ENCODE peak calls at places on chromosomes 6 and 20, in five cellular contexts. K is K562, P is HepG2, Z is H1, V is GM12878. B is an unnamed sample.
A peak's percentile ranks its signal among the peaks of the same experiment; 100 is the strongest.

GRCh38 chr6:35078226-35078850 is 62.8 kb downstream of the TCP11 start:
- DNase-seq in V (no peak), Z (no peak), K (no peak), P (no peak), B (no peak)

GRCh38 chr6:159125977-159126376 is 43.2 kb upstream of the FNDC1 start:
- DNase-seq in V (no peak), K (no peak), Z (no peak), P (no peak), B (no peak)

GRCh38 chr20:37007898-37008649 is 56.6 kb upstream of the SAMHD1 start:
- DNase-seq in K (peak; percentile 6), Z (no peak), P (peak; percentile 40), V (no peak), B (peak; percentile 45)

GRCh38 chr6:119653329-119653728 is 303.8 kb upstream of the MAN1A1 start:
- DNase-seq in V (no peak), P (no peak), K (no peak), Z (no peak), B (no peak)

GRCh38 chr6:24766685-24767462 is 7.9 kb upstream of the GMNN start:
- DNase-seq in K (no peak), V (no peak), Z (no peak), P (no peak), B (peak; percentile 21)

GRCh38 chr6:40693767-40694166 is 106.6 kb upstream of the LRFN2 start:
- DNase-seq in V (no peak), K (no peak), P (no peak), Z (no peak), B (no peak)

GRCh38 chr6:14766595-14766994 is 479.3 kb upstream of the JARID2 start:
- DNase-seq in V (no peak), P (no peak), Z (no peak), K (no peak), B (no peak)

GRCh38 chr20:50188287-50188688 is 2.3 kb upstream of the CEBPB start:
- DNase-seq in K (no peak), Z (no peak), P (no peak), V (no peak), B (no peak)

GRCh38 chr20:40689100-40689942 is at the start of gene MAFB:
- DNase-seq in K (peak; percentile 37), Z (peak; percentile 65), V (no peak), P (peak; percentile 74), B (peak; percentile 44)

GRCh38 chr6:10687582-10687981 is 6.8 kb downstream of the C6orf52 start:
- DNase-seq in Z (no peak), V (no peak), P (no peak), K (no peak), B (no peak)

GRCh38 chr6:152669894-152670293 is 27.8 kb upstream of the MYCT1 start:
- DNase-seq in V (no peak), Z (no peak), P (peak; percentile 5), K (no peak), B (peak; percentile 3)

GRCh38 chr6:25041676-25042598 is 106.2 kb upstream of the RIPOR2 start:
- DNase-seq in K (no peak), V (no peak), P (no peak), Z (no peak), B (no peak)

GRCh38 chr6:125142614-125143013 is 11.0 kb upstream of the TPD52L1 start:
- DNase-seq in Z (no peak), K (no peak), V (no peak), P (no peak), B (no peak)

GRCh38 chr6:20605581-20605980 is 71.3 kb downstream of the CDKAL1 start:
- DNase-seq in K (no peak), Z (no peak), P (no peak), V (no peak), B (no peak)

GRCh38 chr6:128422871-128423270 is 97.5 kb downstream of the PTPRK start:
- DNase-seq in V (no peak), P (no peak), K (no peak), Z (no peak), B (no peak)

GRCh38 chr20:46649650-46649949 is 1.7 kb downstream of the SLC13A3 start:
- DNase-seq in K (no peak), P (no peak), V (no peak), Z (no peak), B (no peak)

GRCh38 chr20:8909596-8909995 is 159.3 kb upstream of the PLCB4 start:
- DNase-seq in K (no peak), V (no peak), P (no peak), Z (no peak), B (no peak)

GRCh38 chr20:8914421-8914820 is 154.5 kb upstream of the PLCB4 start:
- DNase-seq in K (no peak), P (no peak), Z (no peak), V (no peak), B (no peak)

GRCh38 chr20:8918145-8918544 is 150.7 kb upstream of the PLCB4 start:
- DNase-seq in K (no peak), V (no peak), P (no peak), Z (no peak), B (no peak)

GRCh38 chr20:8913452-8913851 is 155.4 kb upstream of the PLCB4 start:
- DNase-seq in P (no peak), V (no peak), Z (no peak), K (no peak), B (no peak)

DNA sequence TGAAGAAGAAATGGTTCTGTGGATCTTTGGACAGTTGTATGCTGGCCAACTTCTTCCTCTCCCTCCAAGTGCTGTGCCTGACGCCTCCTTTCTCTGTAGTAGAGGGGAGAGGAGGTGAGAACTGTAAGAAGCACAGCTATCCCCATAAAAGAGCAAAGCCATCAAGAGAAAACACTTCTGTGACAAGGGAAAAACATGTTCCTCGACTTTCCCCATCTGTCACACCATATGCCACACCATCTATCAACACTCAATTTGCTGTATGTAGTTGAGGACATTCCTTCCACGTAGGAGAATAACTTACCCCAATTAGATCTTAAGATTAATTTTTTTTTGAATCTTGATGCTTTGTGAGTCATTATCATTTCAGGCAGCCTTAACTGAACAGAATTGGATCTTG is 156.2 kb upstream of the PLCB4 start:
- DNase-seq in K (no peak), V (no peak), P (no peak), Z (no peak), B (no peak)
- TF ChIP-seq HDAC2 in K (no peak), V (no peak), P (no peak), Z (no peak), B (no peak)

GRCh38 chr20:59547596-59547995 is 56.7 kb upstream of the PHACTR3 start:
- DNase-seq in K (no peak), P (no peak), Z (no peak), V (no peak), B (no peak)
- TF ChIP-seq CEBPB in K (no peak), P (no peak), Z (no peak), V (no peak), B (no peak)

GRCh38 chr6:12348530-12349511 is 58.7 kb downstream of the EDN1 start:
- DNase-seq in Z (no peak), K (no peak), V (no peak), P (peak; percentile 98), B (peak; percentile 98)
- TF ChIP-seq HDAC2 in Z (no peak), K (no peak), V (no peak), P (peak; percentile 78), B (no peak)

GRCh38 chr6:108193120-108193519 is 27.3 kb downstream of the NR2E1 start:
- DNase-seq in V (no peak), P (no peak), K (no peak), Z (no peak), B (no peak)
- TF ChIP-seq CEBPB in V (no peak), P (no peak), K (no peak), Z (no peak), B (no peak)

DNA sequence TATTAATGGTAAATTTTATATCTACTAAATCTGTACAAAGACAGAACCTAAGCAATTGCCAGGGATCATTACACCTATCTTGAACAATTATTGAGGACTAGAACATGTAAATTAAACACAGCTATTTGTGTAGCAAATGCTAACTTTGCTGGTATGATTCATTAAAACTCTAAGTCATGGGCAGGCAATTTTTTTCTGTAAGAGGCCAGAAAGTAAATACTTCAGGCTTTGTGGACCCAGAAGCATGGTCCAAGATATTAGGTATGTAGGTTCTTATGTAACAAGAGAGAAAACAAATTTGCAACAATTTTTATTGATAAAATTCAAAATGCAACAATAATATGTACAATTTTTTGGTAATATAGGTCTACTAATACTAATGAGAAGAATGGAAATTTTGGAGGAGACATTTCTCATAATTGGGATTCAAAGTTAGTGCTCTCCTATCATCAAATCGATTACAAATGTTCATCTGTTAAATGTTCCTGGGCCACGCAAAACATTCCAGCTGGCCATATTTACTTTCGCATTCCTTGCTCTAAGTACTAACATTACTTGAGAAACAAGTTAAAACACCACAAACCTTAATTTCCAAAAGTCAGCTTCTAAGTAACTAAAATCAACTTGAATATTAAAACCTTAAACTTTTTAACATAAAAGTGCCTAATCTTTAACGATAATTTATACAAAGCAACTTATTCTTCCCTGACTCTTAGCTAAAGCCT is 4.3 kb downstream of the TMEM30A start:
- DNase-seq in K (no peak), Z (no peak), P (no peak), V (no peak), B (no peak)
- TF ChIP-seq HDAC2 in K (no peak), Z (no peak), P (no peak), V (no peak), B (no peak)

GRCh38 chr6:3618300-3619041 is 133.0 kb downstream of the PXDC1 start:
- DNase-seq in P (no peak), V (no peak), Z (no peak), K (no peak), B (no peak)
- TF ChIP-seq CEBPB in P (no peak), V (no peak), Z (no peak), K (no peak), B (no peak)

DNA sequence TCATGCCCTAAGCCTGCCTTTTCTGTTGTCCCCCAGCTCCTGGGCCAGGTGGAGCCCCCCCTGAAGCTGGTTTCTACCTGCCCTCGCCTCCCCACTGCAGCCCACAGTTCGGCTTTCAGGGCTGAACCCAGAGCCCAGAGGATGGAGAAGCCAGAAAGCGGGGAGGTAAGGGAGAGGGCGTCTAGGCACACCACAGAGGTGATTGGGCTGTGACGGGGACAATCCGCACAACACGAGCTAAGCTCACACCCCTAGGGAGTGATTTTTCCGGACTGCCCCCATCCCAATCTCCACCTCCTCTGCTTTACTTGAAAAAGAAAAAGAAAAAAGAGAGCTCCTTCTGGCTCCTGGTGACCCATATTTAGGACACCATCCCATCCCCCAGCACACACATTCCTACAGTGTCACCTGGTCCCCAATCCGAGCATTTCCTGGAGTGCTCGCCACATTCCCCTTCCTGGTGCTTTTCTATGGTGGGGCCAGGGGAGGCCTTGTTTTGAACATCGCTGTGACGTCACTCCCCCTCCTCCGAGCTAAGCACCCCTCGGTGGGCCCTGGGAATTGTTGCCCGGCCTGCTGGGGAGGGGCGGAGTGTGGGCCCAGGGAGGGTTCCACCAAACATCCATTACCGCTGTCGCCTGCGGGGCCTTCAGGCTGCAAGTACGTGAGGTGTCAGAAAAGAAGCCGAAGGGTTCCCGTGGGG is 3.0 kb upstream of the FOXC1 start:
- DNase-seq in Z (no peak), K (no peak), V (no peak), P (no peak), B (no peak)
- TF ChIP-seq HDAC2 in Z (no peak), K (no peak), V (no peak), P (no peak), B (no peak)